ENCODE peak calls at places on chromosomes 13 and 19, in nine cellular contexts. O is ovary, W is A549, A is stomach, M is suprapubic skin, P is SK-N-SH, K is tibial nerve, X is sigmoid colon, Y is GM12878. Q is an unnamed sample.

GRCh38 chr19:50206191-50206590 is 2.8 kb downstream of the MYH14 start:
- DNase-seq in O (no peak), W (no peak), A (no peak), M (no peak), P (no peak), K (no peak), X (no peak), Y (no peak), Q (peak; percentile 58)

GRCh38 chr13:99506632-99507031 is 5.4 kb downstream of the TM9SF2 start:
- DNase-seq in O (no peak), W (no peak), A (no peak), M (no peak), P (no peak), K (no peak), X (no peak), Y (no peak), Q (no peak)

GRCh38 chr13:93554514-93554913 is 327.9 kb downstream of the GPC6 start:
- DNase-seq in O (no peak), W (no peak), A (no peak), M (no peak), P (no peak), K (no peak), X (no peak), Y (no peak), Q (no peak)

GRCh38 chr13:60583911-60584753 is 187.1 kb downstream of the TDRD3 start:
- DNase-seq in O (no peak), W (no peak), A (no peak), M (peak; percentile 75), P (no peak), K (peak; percentile 15), X (no peak), Y (no peak), Q (peak; percentile 25)

GRCh38 chr13:47831265-47831664 is 169.8 kb downstream of the SUCLA2 start:
- DNase-seq in O (no peak), W (no peak), A (no peak), M (no peak), P (no peak), K (no peak), X (no peak), Y (no peak), Q (no peak)

GRCh38 chr13:106302843-106303242 is 232.6 kb downstream of the EFNB2 start:
- DNase-seq in O (no peak), W (no peak), A (no peak), M (no peak), P (no peak), K (no peak), X (no peak), Y (no peak), Q (no peak)

GRCh38 chr13:110615005-110615321 is 382 bp upstream of the NAXD start:
- DNase-seq in O (no peak), W (no peak), A (no peak), M (peak; percentile 71), P (no peak), K (no peak), X (no peak), Y (no peak), Q (no peak)

GRCh38 chr19:12939292-12939606 is 840 bp downstream of the CALR start:
- DNase-seq in O (no peak), W (no peak), A (no peak), M (no peak), P (no peak), K (no peak), X (peak; percentile 78), Y (no peak), Q (peak; percentile 28)

GRCh38 chr13:32790731-32791130 is 204.5 kb downstream of the PDS5B start:
- DNase-seq in O (no peak), W (no peak), A (no peak), M (no peak), P (no peak), K (no peak), X (no peak), Y (no peak), Q (no peak)

GRCh38 chr19:11091343-11092153 is 2.3 kb downstream of the LDLR start:
- DNase-seq in O (peak; percentile 58), W (peak; percentile 50), A (peak; percentile 67), M (peak; percentile 87), P (no peak), K (peak; percentile 30), X (peak; percentile 89), Y (no peak), Q (peak; percentile 79)

GRCh38 chr13:92313382-92313781 is 913.2 kb upstream of the GPC6 start:
- DNase-seq in O (no peak), W (no peak), A (no peak), M (no peak), P (no peak), K (no peak), X (no peak), Y (no peak), Q (no peak)

GRCh38 chr19:7428651-7429113 is 60.2 kb downstream of the PEX11G start:
- DNase-seq in O (no peak), W (no peak), A (no peak), M (no peak), P (no peak), K (no peak), X (no peak), Y (no peak), Q (peak; percentile 53)

GRCh38 chr13:75547917-75548316 is 1.7 kb upstream of the UCHL3 start:
- DNase-seq in O (no peak), W (no peak), A (no peak), M (no peak), P (no peak), K (no peak), X (no peak), Y (no peak), Q (no peak)

GRCh38 chr13:27171244-27171829 is at the start of gene USP12:
- DNase-seq in O (peak; percentile 36), W (no peak), A (no peak), M (peak; percentile 77), P (peak; percentile 86), K (no peak), X (no peak), Y (no peak), Q (peak; percentile 32)

GRCh38 chr13:109787135-109787954 is 962 bp upstream of the IRS2 start:
- DNase-seq in O (peak; percentile 49), W (no peak), A (peak; percentile 47), M (peak; percentile 76), P (peak; percentile 73), K (no peak), X (peak; percentile 78), Y (no peak), Q (peak; percentile 36)

GRCh38 chr13:99987180-99988047 is 5.8 kb downstream of the ZIC2 start:
- DNase-seq in O (no peak), W (no peak), A (no peak), M (no peak), P (peak; percentile 32), K (no peak), X (no peak), Y (no peak), Q (no peak)

GRCh38 chr19:19270749-19271571 is 2.1 kb downstream of the TM6SF2 start:
- DNase-seq in O (no peak), W (no peak), A (no peak), M (no peak), P (peak; percentile 11), K (no peak), X (no peak), Y (no peak), Q (no peak)

GRCh38 chr19:23305555-23305954 is 55.4 kb upstream of the ZNF724 start:
- DNase-seq in O (no peak), W (no peak), A (no peak), M (no peak), P (peak; percentile 15), K (no peak), X (no peak), Y (no peak), Q (no peak)

GRCh38 chr13:99932912-99933311 is 38.7 kb downstream of the ZIC5 start:
- DNase-seq in O (no peak), W (no peak), A (no peak), M (no peak), P (no peak), K (no peak), X (no peak), Y (no peak), Q (no peak)

GRCh38 chr13:36382030-36382429 is 35.8 kb upstream of the SPART start:
- DNase-seq in O (no peak), W (no peak), A (no peak), M (no peak), P (no peak), K (no peak), X (no peak), Y (no peak), Q (no peak)

GRCh38 chr19:41887711-41888382 is 4.9 kb downstream of the ARHGEF1 start:
- DNase-seq in O (no peak), W (no peak), A (peak; percentile 76), M (no peak), P (no peak), K (no peak), X (no peak), Y (no peak), Q (peak; percentile 77)
- H3K4me1 ChIP-seq in O (peaks cover 6% of the 10 kb centered on the region), W (peaks cover 15% of the 10 kb centered on the region), A (peaks cover 43% of the 10 kb centered on the region), M (peaks cover 35% of the 10 kb centered on the region), P (peaks cover 11% of the 10 kb centered on the region), K (peaks cover 17% of the 10 kb centered on the region), X (peaks cover 38% of the 10 kb centered on the region), Y (peaks cover 30% of the 10 kb centered on the region), Q (peaks cover 33% of the 10 kb centered on the region)

GRCh38 chr13:34764246-34764645 is 177.8 kb upstream of the NBEA start:
- DNase-seq in O (no peak), W (no peak), A (no peak), M (no peak), P (no peak), K (no peak), X (no peak), Y (no peak), Q (no peak)
- TF ChIP-seq EP300 in O (no peak), W (no peak), A (no peak), M (no peak), P (no peak), K (no peak), X (no peak), Y (no peak), Q (no peak)

DNA sequence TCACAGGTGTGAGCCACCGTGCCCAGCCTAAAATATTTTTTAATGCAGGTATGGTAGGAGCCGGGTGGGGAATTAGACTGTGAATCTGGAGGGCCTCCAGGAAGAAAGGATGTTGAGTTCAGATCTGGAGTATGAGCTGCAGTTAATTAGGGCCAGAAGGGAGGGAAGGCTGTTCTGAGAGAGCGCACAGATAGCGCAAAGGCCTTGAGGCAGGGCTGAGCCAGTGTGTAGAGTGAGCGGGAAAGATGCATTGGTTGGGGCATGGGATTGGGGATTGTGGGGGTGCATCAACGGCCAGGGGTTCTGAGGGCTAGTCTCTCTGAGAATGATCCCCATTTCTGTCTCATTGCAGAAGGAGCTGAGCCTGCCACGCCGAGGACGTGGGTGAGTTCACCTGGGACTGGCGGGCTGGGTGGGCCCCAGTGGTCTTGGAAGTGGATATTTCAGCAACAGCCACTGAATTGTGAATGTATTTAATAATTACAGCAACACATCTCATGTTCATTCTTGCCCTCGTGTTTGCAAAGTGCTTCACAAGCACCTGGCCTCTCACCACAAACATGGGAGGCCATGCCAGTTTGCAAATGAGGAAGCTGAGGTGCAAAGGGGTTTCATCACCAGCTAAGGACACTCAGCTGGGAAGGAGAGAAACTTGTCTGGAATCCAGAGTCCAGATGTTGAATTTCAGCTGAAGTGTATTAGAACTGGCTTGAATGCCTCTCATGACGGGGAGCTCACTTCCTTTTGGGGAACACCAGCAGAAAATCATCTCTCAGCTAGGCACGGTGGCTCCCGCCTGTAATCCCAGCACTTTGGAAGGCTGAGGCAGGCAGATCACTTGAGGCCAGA is 9.9 kb downstream of the MAST3 start:
- DNase-seq in O (no peak), W (no peak), A (no peak), M (no peak), P (peak; percentile 21), K (no peak), X (no peak), Y (no peak), Q (no peak)
- H3K4me1 ChIP-seq in O (peaks cover 9% of the 10 kb centered on the region), W (peaks cover 22% of the 10 kb centered on the region), A (peaks cover 42% of the 10 kb centered on the region), M (peaks cover 28% of the 10 kb centered on the region), P (no peaks in the 10 kb centered on the region), K (peaks cover 16% of the 10 kb centered on the region), X (peaks cover 26% of the 10 kb centered on the region), Y (peaks cover 52% of the 10 kb centered on the region), Q (peaks cover 9% of the 10 kb centered on the region)

GRCh38 chr19:5536337-5536894 is 31.3 kb downstream of the TINCR start:
- DNase-seq in O (peak; percentile 26), W (peak; percentile 25), A (peak; percentile 84), M (no peak), P (peak; percentile 83), K (no peak), X (peak; percentile 70), Y (no peak), Q (no peak)
- TF ChIP-seq EP300 in O (no peak), W (no peak), A (no peak), M (no peak), P (no peak), K (no peak), X (no peak), Y (no peak), Q (no peak)